ENCODE peak calls at places on chromosome 9, in four cellular contexts. One of them, this sample, is unnamed.
A peak's percentile ranks its signal among the peaks of the same experiment; 100 is the strongest.

GRCh38 chr9:86997158-86997557 is 49.9 kb upstream of the GAS1 start:
- DNase-seq in HepG2: no peak
- DNase-seq in GM12878: no peak
- DNase-seq in K562: no peak
- DNase-seq in this sample: no peak

GRCh38 chr9:113622600-113623400 is 159.3 kb downstream of the RGS3 start:
- DNase-seq in HepG2: peak; percentile 74
- DNase-seq in GM12878: peak; percentile 44
- DNase-seq in K562: no peak
- DNase-seq in this sample: peak; percentile 70

GRCh38 chr9:105842023-105842644 is 147.8 kb downstream of the TMEM38B start:
- DNase-seq in HepG2: peak; percentile 16
- DNase-seq in GM12878: peak; percentile 3
- DNase-seq in K562: peak; percentile 51
- DNase-seq in this sample: peak; percentile 34

GRCh38 chr9:137488330-137488653 is 29.2 kb upstream of the NSMF start:
- DNase-seq in HepG2: no peak
- DNase-seq in GM12878: no peak
- DNase-seq in K562: no peak
- DNase-seq in this sample: no peak

GRCh38 chr9:113513541-113513940 is 50.0 kb downstream of the RGS3 start:
- DNase-seq in HepG2: no peak
- DNase-seq in GM12878: no peak
- DNase-seq in K562: no peak
- DNase-seq in this sample: no peak

GRCh38 chr9:130010151-130010988 is 32.6 kb downstream of the FNBP1 start:
- DNase-seq in HepG2: no peak
- DNase-seq in GM12878: no peak
- DNase-seq in K562: no peak
- DNase-seq in this sample: no peak

GRCh38 chr9:4833781-4834560 is 41.2 kb downstream of the RCL1 start:
- DNase-seq in HepG2: no peak
- DNase-seq in GM12878: no peak
- DNase-seq in K562: no peak
- DNase-seq in this sample: no peak

GRCh38 chr9:108996653-108997052 is 16.6 kb downstream of the CTNNAL1 start:
- DNase-seq in HepG2: no peak
- DNase-seq in GM12878: no peak
- DNase-seq in K562: no peak
- DNase-seq in this sample: no peak

GRCh38 chr9:82604947-82605656 is 457.8 kb downstream of the RASEF start:
- DNase-seq in HepG2: peak; percentile 76
- DNase-seq in GM12878: no peak
- DNase-seq in K562: no peak
- DNase-seq in this sample: no peak

GRCh38 chr9:134644715-134645606 is 3.4 kb downstream of the COL5A1 start:
- DNase-seq in HepG2: no peak
- DNase-seq in GM12878: no peak
- DNase-seq in K562: no peak
- DNase-seq in this sample: no peak

GRCh38 chr9:107039546-107039945 is 176.6 kb downstream of the ZNF462 start:
- DNase-seq in HepG2: no peak
- DNase-seq in GM12878: peak; percentile 74
- DNase-seq in K562: no peak
- DNase-seq in this sample: no peak

DNA sequence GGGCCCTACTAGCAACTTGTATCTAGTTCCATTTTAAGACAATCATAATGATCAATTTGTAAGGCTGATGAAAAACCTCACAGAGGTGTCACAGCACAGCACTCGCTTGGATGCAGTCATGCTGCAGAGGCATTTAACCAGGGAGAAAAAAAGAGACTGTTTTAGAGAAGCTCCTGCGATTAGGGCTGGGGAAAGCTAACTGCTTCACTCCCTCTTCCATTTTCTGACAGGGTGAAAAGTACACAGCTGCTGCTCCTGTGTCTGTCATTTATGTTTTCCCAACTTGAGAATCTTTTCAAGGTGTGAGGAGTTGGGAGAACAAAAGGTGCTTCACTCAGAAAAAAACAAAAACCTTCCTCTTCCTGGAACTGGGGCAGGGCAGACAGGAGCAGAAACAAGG is 106.3 kb downstream of the CDK5RAP2 start:
- DNase-seq in HepG2: no peak
- DNase-seq in GM12878: no peak
- DNase-seq in K562: no peak
- DNase-seq in this sample: no peak
- TF ChIP-seq CREM in HepG2: no peak
- TF ChIP-seq CREM in GM12878: no peak
- TF ChIP-seq CREM in K562: no peak
- TF ChIP-seq CREM in this sample: no peak

DNA sequence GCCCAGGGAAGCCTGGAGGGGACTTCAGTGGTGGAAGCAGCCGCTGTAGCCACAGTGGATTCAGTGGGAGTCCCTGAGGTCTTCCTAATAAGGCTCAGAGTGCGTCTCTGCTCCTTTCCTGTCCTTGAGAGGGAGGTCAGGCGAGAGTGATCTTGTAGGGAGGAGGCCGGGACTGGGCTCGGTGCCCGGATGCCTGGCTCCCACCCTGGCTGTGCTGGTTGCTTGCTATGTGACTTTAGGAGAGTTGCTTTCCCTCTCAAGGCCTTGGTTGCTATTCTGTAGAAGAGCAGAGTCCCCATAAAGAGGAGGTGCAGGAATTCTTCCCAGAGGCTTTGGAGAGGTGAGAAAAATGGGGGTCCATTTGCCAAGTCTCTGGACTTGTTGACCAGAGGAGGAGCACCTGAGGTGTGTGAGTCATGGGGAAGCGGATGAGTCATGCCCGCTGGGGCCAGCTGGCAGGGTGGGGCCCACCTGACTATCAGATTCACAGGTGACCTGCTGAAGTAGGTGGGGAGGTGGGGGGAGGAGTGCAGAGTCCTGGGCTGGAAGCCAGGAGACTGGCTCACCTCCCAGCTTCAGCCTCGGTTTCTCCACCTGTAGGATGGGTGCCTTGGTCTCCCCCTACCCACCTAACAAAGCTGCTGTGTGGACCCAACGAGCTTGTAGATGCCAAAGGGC is 13.8 kb downstream of the GSN start:
- DNase-seq in HepG2: peak; percentile 85
- DNase-seq in GM12878: no peak
- DNase-seq in K562: peak; percentile 73
- DNase-seq in this sample: no peak
- TF ChIP-seq CREM in HepG2: no peak
- TF ChIP-seq CREM in GM12878: no peak
- TF ChIP-seq CREM in K562: no peak
- TF ChIP-seq CREM in this sample: no peak

DNA sequence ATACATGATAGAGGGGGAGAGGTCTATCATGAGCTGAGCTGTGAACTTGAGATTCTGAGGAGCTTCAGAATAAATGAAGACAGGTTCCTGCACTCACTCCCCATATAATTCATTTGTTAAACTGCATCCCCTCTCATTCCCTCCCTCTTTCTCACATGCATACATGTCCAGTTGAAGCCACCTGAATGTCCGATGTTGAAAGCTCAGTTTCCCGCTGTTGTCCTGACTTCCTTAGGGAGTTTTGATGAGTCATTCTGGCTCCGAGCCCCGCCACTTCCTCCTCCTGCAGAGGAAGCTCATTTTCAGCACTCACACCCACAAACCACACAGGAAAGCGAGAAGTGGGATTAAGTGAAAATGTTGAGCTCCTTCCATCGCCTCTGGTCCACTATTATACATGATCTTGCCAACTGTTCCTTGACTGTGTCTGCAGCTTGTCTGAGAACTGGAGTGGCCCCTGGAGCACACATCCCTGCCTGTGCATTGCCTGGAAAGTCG is 121.2 kb downstream of the CEMIP2 start:
- DNase-seq in HepG2: no peak
- DNase-seq in GM12878: peak; percentile 16
- DNase-seq in K562: peak; percentile 78
- DNase-seq in this sample: no peak
- TF ChIP-seq CREM in HepG2: no peak
- TF ChIP-seq CREM in GM12878: no peak
- TF ChIP-seq CREM in K562: no peak
- TF ChIP-seq CREM in this sample: no peak

GRCh38 chr9:36902063-36902735 is 131.9 kb downstream of the PAX5 start:
- DNase-seq in HepG2: no peak
- DNase-seq in GM12878: no peak
- DNase-seq in K562: no peak
- DNase-seq in this sample: no peak

GRCh38 chr9:36902861-36903524 is 131.1 kb downstream of the PAX5 start:
- DNase-seq in HepG2: no peak
- DNase-seq in GM12878: no peak
- DNase-seq in K562: no peak
- DNase-seq in this sample: no peak

GRCh38 chr9:36900856-36901220 is 133.2 kb downstream of the PAX5 start:
- DNase-seq in HepG2: no peak
- DNase-seq in GM12878: no peak
- DNase-seq in K562: no peak
- DNase-seq in this sample: no peak

GRCh38 chr9:36900136-36900855 is 133.8 kb downstream of the PAX5 start:
- DNase-seq in HepG2: no peak
- DNase-seq in GM12878: no peak
- DNase-seq in K562: peak; percentile 30
- DNase-seq in this sample: no peak

DNA sequence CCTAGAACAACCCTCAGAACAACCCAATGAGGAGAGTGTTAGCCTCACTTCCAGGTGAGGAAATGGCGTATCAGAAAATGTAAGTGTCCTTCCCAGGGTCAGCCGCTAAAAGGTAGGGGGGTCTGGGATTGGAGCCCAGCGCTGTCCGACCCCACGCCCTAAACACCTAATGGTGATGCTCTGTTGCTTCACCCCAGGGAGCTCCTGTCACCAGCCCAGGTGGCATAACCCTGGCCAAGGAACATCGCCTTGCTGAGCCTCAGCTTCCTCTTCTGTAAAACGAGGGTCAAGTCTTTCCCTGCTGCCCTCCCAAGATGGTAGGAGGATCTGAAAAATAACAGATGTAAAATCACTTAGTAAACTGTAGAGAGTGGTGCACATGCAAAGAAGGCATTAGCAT is 132.5 kb downstream of the PAX5 start:
- DNase-seq in HepG2: no peak
- DNase-seq in GM12878: no peak
- DNase-seq in K562: no peak
- DNase-seq in this sample: no peak
- TF ChIP-seq CREM in HepG2: no peak
- TF ChIP-seq CREM in GM12878: no peak
- TF ChIP-seq CREM in K562: no peak
- TF ChIP-seq CREM in this sample: no peak

DNA sequence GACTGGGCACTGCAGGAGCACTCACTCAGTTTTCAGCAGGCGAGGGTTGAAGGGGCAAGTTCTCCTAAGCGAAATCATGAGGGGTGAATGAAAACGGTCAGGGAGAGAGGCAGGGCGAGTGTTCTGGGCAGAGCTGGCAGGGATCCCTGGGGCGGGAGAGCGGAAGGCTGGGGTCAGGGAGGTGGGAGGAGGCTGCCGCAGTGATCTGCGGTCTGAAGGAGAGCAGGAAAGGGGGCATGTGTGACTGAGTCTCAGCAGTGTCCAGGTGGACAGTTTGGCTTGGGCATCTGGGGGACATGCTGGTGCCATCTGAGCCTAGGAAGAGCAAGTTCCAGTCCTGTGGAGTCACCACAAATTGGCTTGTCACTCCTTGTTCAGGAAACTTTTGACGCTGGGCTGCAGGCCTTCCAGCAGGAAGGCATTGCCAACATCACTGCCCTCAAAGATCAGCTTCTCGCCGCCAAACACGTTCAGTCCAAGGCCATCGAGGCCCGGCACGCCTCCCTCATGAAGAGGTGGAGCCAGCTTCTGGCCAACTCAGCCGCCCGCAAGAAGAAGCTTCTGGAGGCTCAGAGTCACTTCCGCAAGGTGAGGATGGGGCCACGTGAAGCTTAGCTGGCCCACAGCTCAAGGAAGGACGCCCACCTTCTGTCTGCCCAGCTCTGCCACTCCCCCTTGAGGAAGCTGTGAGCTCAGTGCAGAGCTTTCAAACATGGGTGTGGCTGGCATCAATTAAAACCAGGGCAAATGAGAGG is 31.1 kb downstream of the DYNC2I2 start:
- DNase-seq in HepG2: no peak
- DNase-seq in GM12878: no peak
- DNase-seq in K562: no peak
- DNase-seq in this sample: no peak
- TF ChIP-seq CREM in HepG2: no peak
- TF ChIP-seq CREM in GM12878: no peak
- TF ChIP-seq CREM in K562: no peak
- TF ChIP-seq CREM in this sample: no peak

GRCh38 chr9:34654317-34655083 is 2.5 kb downstream of the IL11RA start:
- DNase-seq in HepG2: no peak
- DNase-seq in GM12878: no peak
- DNase-seq in K562: no peak
- DNase-seq in this sample: no peak
- TF ChIP-seq CREM in HepG2: no peak
- TF ChIP-seq CREM in GM12878: no peak
- TF ChIP-seq CREM in K562: no peak
- TF ChIP-seq CREM in this sample: no peak

GRCh38 chr9:132802121-132802795 is 75.8 kb downstream of the AK8 start:
- DNase-seq in HepG2: no peak
- DNase-seq in GM12878: no peak
- DNase-seq in K562: peak; percentile 54
- DNase-seq in this sample: no peak
- TF ChIP-seq CREM in HepG2: no peak
- TF ChIP-seq CREM in GM12878: no peak
- TF ChIP-seq CREM in K562: no peak
- TF ChIP-seq CREM in this sample: no peak